ENCODE peak calls at places on chromosomes 5 and 9, in ten cellular contexts. I is HepG2, Q is transverse colon, Z is A549, H is IMR-90, W is heart left ventricle, O is stomach, L is adrenal gland, E is prostate gland, B is Peyer's patch. D is an unnamed sample.

GRCh38 chr5:147880461-147880860 is 1.9 kb downstream of the SCGB3A2 start:
- DNase-seq in I (no peak), Q (no peak), Z (no peak), H (no peak), W (no peak), O (no peak), L (no peak), E (no peak), B (no peak), D (no peak)

GRCh38 chr9:92294297-92294676 is 790 bp upstream of the IARS1 start:
- DNase-seq in I (peak), Q (no peak), Z (no peak), H (peak), W (no peak), O (no peak), L (peak), E (no peak), B (peak), D (peak)

GRCh38 chr5:55600536-55601208 is 65.9 kb upstream of the PLPP1 start:
- DNase-seq in I (no peak), Q (no peak), Z (no peak), H (peak), W (no peak), O (no peak), L (no peak), E (peak), B (no peak), D (peak)

GRCh38 chr5:113361701-113362100 is 73.1 kb downstream of the TSSK1B start:
- DNase-seq in I (no peak), Q (no peak), Z (no peak), H (no peak), W (no peak), O (no peak), L (no peak), E (no peak), B (no peak), D (no peak)

GRCh38 chr5:57445715-57446037 is 36.9 kb downstream of the ACTBL2 start:
- DNase-seq in I (no peak), Q (no peak), Z (no peak), H (peak), W (no peak), O (no peak), L (no peak), E (no peak), B (no peak), D (no peak)

GRCh38 chr5:157740211-157740610 is 3.3 kb upstream of the LSM11 start:
- DNase-seq in I (peak), Q (no peak), Z (peak), H (no peak), W (no peak), O (no peak), L (no peak), E (no peak), B (no peak), D (peak)

GRCh38 chr5:76938177-76938576 is 14.7 kb upstream of the CRHBP start:
- DNase-seq in I (no peak), Q (no peak), Z (no peak), H (no peak), W (no peak), O (no peak), L (no peak), E (no peak), B (no peak), D (no peak)

GRCh38 chr5:107915413-107915812 is 244.7 kb upstream of the EFNA5 start:
- DNase-seq in I (no peak), Q (no peak), Z (no peak), H (no peak), W (no peak), O (no peak), L (no peak), E (no peak), B (no peak), D (no peak)

GRCh38 chr9:14320272-14321245 is 6.6 kb upstream of the NFIB start:
- DNase-seq in I (no peak), Q (peak), Z (peak), H (peak), W (no peak), O (peak), L (no peak), E (no peak), B (peak), D (peak)

GRCh38 chr5:60945760-60946253 is 802 bp downstream of the NDUFAF2 start:
- DNase-seq in I (peak), Q (no peak), Z (peak), H (peak), W (peak), O (peak), L (peak), E (peak), B (no peak), D (peak)

GRCh38 chr9:133904371-133905090 is 87.6 kb downstream of the VAV2 start:
- DNase-seq in I (no peak), Q (no peak), Z (no peak), H (no peak), W (no peak), O (no peak), L (no peak), E (no peak), B (no peak), D (no peak)

GRCh38 chr9:72315089-72315509 is 49.9 kb downstream of the ZFAND5 start:
- DNase-seq in I (no peak), Q (peak), Z (peak), H (peak), W (peak), O (peak), L (peak), E (peak), B (peak), D (no peak)

GRCh38 chr5:55853271-55853670 is 2.1 kb downstream of the IL31RA start:
- DNase-seq in I (no peak), Q (no peak), Z (no peak), H (no peak), W (no peak), O (no peak), L (no peak), E (no peak), B (no peak), D (no peak)

GRCh38 chr5:112228672-112229071 is 190.4 kb downstream of the EPB41L4A start:
- DNase-seq in I (no peak), Q (peak), Z (peak), H (peak), W (peak), O (peak), L (peak), E (peak), B (peak), D (peak)

GRCh38 chr5:179259731-179260323 is 85.4 kb downstream of the ADAMTS2 start:
- DNase-seq in I (no peak), Q (no peak), Z (no peak), H (no peak), W (no peak), O (peak), L (peak), E (no peak), B (peak), D (no peak)

GRCh38 chr5:149073217-149073616 is 10.4 kb upstream of the SH3TC2 start:
- DNase-seq in I (no peak), Q (no peak), Z (no peak), H (no peak), W (no peak), O (peak), L (no peak), E (no peak), B (no peak), D (no peak)

GRCh38 chr5:109852371-109853160 is 162.8 kb downstream of the MAN2A1 start:
- DNase-seq in I (no peak), Q (no peak), Z (no peak), H (peak), W (no peak), O (no peak), L (no peak), E (no peak), B (no peak), D (no peak)

GRCh38 chr9:76887003-76887821 is 18.7 kb downstream of the PRUNE2 start:
- DNase-seq in I (no peak), Q (peak), Z (no peak), H (no peak), W (no peak), O (no peak), L (no peak), E (no peak), B (peak), D (no peak)
- TF ChIP-seq POLR2A in I (no peak), Q (no peak), Z (no peak), H (no peak), W (no peak), O (no peak), L (no peak), E (no peak), B (peak), D (no peak)

GRCh38 chr9:121667890-121668289 is 16.5 kb downstream of the DAB2IP start:
- DNase-seq in I (no peak), Q (no peak), Z (no peak), H (no peak), W (no peak), O (no peak), L (no peak), E (no peak), B (no peak), D (no peak)

GRCh38 chr9:121671612-121672155 is 20.2 kb downstream of the DAB2IP start:
- DNase-seq in I (no peak), Q (no peak), Z (no peak), H (peak), W (no peak), O (no peak), L (no peak), E (no peak), B (no peak), D (no peak)

GRCh38 chr9:121673576-121673975 is 22.1 kb downstream of the DAB2IP start:
- DNase-seq in I (no peak), Q (no peak), Z (no peak), H (no peak), W (no peak), O (no peak), L (no peak), E (no peak), B (no peak), D (no peak)

GRCh38 chr9:121672213-121672612 is 20.8 kb downstream of the DAB2IP start:
- DNase-seq in I (no peak), Q (no peak), Z (no peak), H (peak), W (no peak), O (no peak), L (no peak), E (no peak), B (no peak), D (no peak)

GRCh38 chr9:121670447-121670846 is 19.0 kb downstream of the DAB2IP start:
- DNase-seq in I (no peak), Q (no peak), Z (no peak), H (peak), W (peak), O (no peak), L (peak), E (no peak), B (no peak), D (no peak)
- TF ChIP-seq POLR2A in I (no peak), Q (no peak), Z (no peak), H (no peak), W (no peak), O (no peak), L (no peak), E (no peak), B (no peak), D (no peak)

GRCh38 chr5:42994285-42995151 is 45.6 kb downstream of the ANXA2R start:
- DNase-seq in I (peak), Q (peak), Z (peak), H (peak), W (peak), O (peak), L (peak), E (peak), B (peak), D (peak)
- TF ChIP-seq POLR2A in I (no peak), Q (peak), Z (no peak), H (no peak), W (no peak), O (no peak), L (peak), E (no peak), B (no peak), D (peak)

GRCh38 chr5:160118349-160119141 is 705 bp downstream of the PWWP2A start:
- DNase-seq in I (no peak), Q (peak), Z (peak), H (no peak), W (peak), O (peak), L (peak), E (peak), B (peak), D (peak)
- TF ChIP-seq POLR2A in I (peak), Q (no peak), Z (no peak), H (no peak), W (no peak), O (no peak), L (no peak), E (peak), B (no peak), D (no peak)